ENCODE peak calls at places on chromosomes 5 and 9, in eight cellular contexts. One of them, this sample, is unnamed.

GRCh38 chr9:136352682-136353081 is 10.9 kb downstream of the DNLZ start:
- DNase-seq in endothelial cell: no peak
- DNase-seq in fibroblast of the aortic adventitia: no peak
- DNase-seq in effector CD4-positive, alpha-beta T cell: no peak
- DNase-seq in GM04503: no peak
- DNase-seq in H4: no peak
- DNase-seq in Kasumi-1: no peak
- DNase-seq in non-pigmented ciliary epithelial cell: no peak
- DNase-seq in this sample: no peak

GRCh38 chr5:102801375-102801774 is 46.3 kb downstream of the PAM start:
- DNase-seq in endothelial cell: no peak
- DNase-seq in fibroblast of the aortic adventitia: no peak
- DNase-seq in effector CD4-positive, alpha-beta T cell: peak; percentile 3
- DNase-seq in GM04503: no peak
- DNase-seq in H4: no peak
- DNase-seq in Kasumi-1: peak; percentile 91
- DNase-seq in non-pigmented ciliary epithelial cell: no peak
- DNase-seq in this sample: no peak

GRCh38 chr5:155147222-155147621 is 133.7 kb downstream of the KIF4B start:
- DNase-seq in endothelial cell: no peak
- DNase-seq in fibroblast of the aortic adventitia: peak; percentile 3
- DNase-seq in effector CD4-positive, alpha-beta T cell: no peak
- DNase-seq in GM04503: no peak
- DNase-seq in H4: no peak
- DNase-seq in Kasumi-1: peak; percentile 23
- DNase-seq in non-pigmented ciliary epithelial cell: no peak
- DNase-seq in this sample: no peak

GRCh38 chr9:93305497-93306020 is 121.6 kb downstream of the WNK2 start:
- DNase-seq in endothelial cell: no peak
- DNase-seq in fibroblast of the aortic adventitia: no peak
- DNase-seq in effector CD4-positive, alpha-beta T cell: no peak
- DNase-seq in GM04503: no peak
- DNase-seq in H4: no peak
- DNase-seq in Kasumi-1: peak; percentile 93
- DNase-seq in non-pigmented ciliary epithelial cell: no peak
- DNase-seq in this sample: no peak

GRCh38 chr9:112224401-112225289 is 49.5 kb upstream of the SUSD1 start:
- DNase-seq in endothelial cell: no peak
- DNase-seq in fibroblast of the aortic adventitia: peak; percentile 55
- DNase-seq in effector CD4-positive, alpha-beta T cell: no peak
- DNase-seq in GM04503: peak; percentile 42
- DNase-seq in H4: no peak
- DNase-seq in Kasumi-1: no peak
- DNase-seq in non-pigmented ciliary epithelial cell: no peak
- DNase-seq in this sample: no peak

GRCh38 chr9:5178126-5178805 is 7.2 kb downstream of the INSL6 start:
- DNase-seq in endothelial cell: no peak
- DNase-seq in fibroblast of the aortic adventitia: no peak
- DNase-seq in effector CD4-positive, alpha-beta T cell: no peak
- DNase-seq in GM04503: no peak
- DNase-seq in H4: no peak
- DNase-seq in Kasumi-1: no peak
- DNase-seq in non-pigmented ciliary epithelial cell: no peak
- DNase-seq in this sample: no peak

GRCh38 chr5:153617190-153617589 is 126.7 kb downstream of the GRIA1 start:
- DNase-seq in endothelial cell: no peak
- DNase-seq in fibroblast of the aortic adventitia: peak; percentile 47
- DNase-seq in effector CD4-positive, alpha-beta T cell: no peak
- DNase-seq in GM04503: no peak
- DNase-seq in H4: no peak
- DNase-seq in Kasumi-1: no peak
- DNase-seq in non-pigmented ciliary epithelial cell: peak; percentile 35
- DNase-seq in this sample: no peak

GRCh38 chr5:39373797-39374196 is 9.5 kb upstream of the C9 start:
- DNase-seq in endothelial cell: no peak
- DNase-seq in fibroblast of the aortic adventitia: no peak
- DNase-seq in effector CD4-positive, alpha-beta T cell: no peak
- DNase-seq in GM04503: no peak
- DNase-seq in H4: no peak
- DNase-seq in Kasumi-1: no peak
- DNase-seq in non-pigmented ciliary epithelial cell: no peak
- DNase-seq in this sample: no peak

GRCh38 chr5:156474251-156474650 is 147.3 kb downstream of the SGCD start:
- DNase-seq in endothelial cell: no peak
- DNase-seq in fibroblast of the aortic adventitia: peak; percentile 24
- DNase-seq in effector CD4-positive, alpha-beta T cell: no peak
- DNase-seq in GM04503: no peak
- DNase-seq in H4: no peak
- DNase-seq in Kasumi-1: no peak
- DNase-seq in non-pigmented ciliary epithelial cell: no peak
- DNase-seq in this sample: no peak

GRCh38 chr5:56471707-56472106 is 238.6 kb upstream of the ANKRD55 start:
- DNase-seq in endothelial cell: no peak
- DNase-seq in fibroblast of the aortic adventitia: no peak
- DNase-seq in effector CD4-positive, alpha-beta T cell: no peak
- DNase-seq in GM04503: no peak
- DNase-seq in H4: no peak
- DNase-seq in Kasumi-1: no peak
- DNase-seq in non-pigmented ciliary epithelial cell: no peak
- DNase-seq in this sample: no peak